ENCODE peak calls at places on chromosomes 16 and 17, in seven cellular contexts. One of them, this sample, is unnamed.

GRCh38 chr16:51243836-51244483 is 92.9 kb upstream of the SALL1 start:
- DNase-seq in fibroblast of the aortic adventitia: peak; percentile 78
- DNase-seq in A549: peak; percentile 28
- DNase-seq in CD8-positive, alpha-beta T cell: no peak
- DNase-seq in GM13977: no peak
- DNase-seq in right lobe of liver: peak; percentile 47
- DNase-seq in bronchial epithelial cell: peak; percentile 69
- DNase-seq in this sample: no peak

GRCh38 chr17:64491995-64492394 is 4.9 kb downstream of the POLG2 start:
- DNase-seq in fibroblast of the aortic adventitia: no peak
- DNase-seq in A549: no peak
- DNase-seq in CD8-positive, alpha-beta T cell: no peak
- DNase-seq in GM13977: no peak
- DNase-seq in right lobe of liver: no peak
- DNase-seq in bronchial epithelial cell: peak; percentile 68
- DNase-seq in this sample: no peak

GRCh38 chr16:49959552-49960277 is 65.3 kb upstream of the CNEP1R1 start:
- DNase-seq in fibroblast of the aortic adventitia: no peak
- DNase-seq in A549: no peak
- DNase-seq in CD8-positive, alpha-beta T cell: no peak
- DNase-seq in GM13977: no peak
- DNase-seq in right lobe of liver: no peak
- DNase-seq in bronchial epithelial cell: no peak
- DNase-seq in this sample: no peak

GRCh38 chr17:29567362-29568330 is 809 bp upstream of the ABHD15 start:
- DNase-seq in fibroblast of the aortic adventitia: peak; percentile 26
- DNase-seq in A549: peak; percentile 90
- DNase-seq in CD8-positive, alpha-beta T cell: peak; percentile 64
- DNase-seq in GM13977: peak; percentile 92
- DNase-seq in right lobe of liver: peak; percentile 72
- DNase-seq in bronchial epithelial cell: no peak
- DNase-seq in this sample: peak; percentile 73

GRCh38 chr16:49000594-49000993 is 281.0 kb downstream of the CBLN1 start:
- DNase-seq in fibroblast of the aortic adventitia: no peak
- DNase-seq in A549: no peak
- DNase-seq in CD8-positive, alpha-beta T cell: no peak
- DNase-seq in GM13977: no peak
- DNase-seq in right lobe of liver: no peak
- DNase-seq in bronchial epithelial cell: no peak
- DNase-seq in this sample: no peak

GRCh38 chr17:1515640-1516402 is 591 bp downstream of the INPP5K start:
- DNase-seq in fibroblast of the aortic adventitia: peak; percentile 93
- DNase-seq in A549: peak; percentile 91
- DNase-seq in CD8-positive, alpha-beta T cell: peak; percentile 47
- DNase-seq in GM13977: peak; percentile 85
- DNase-seq in right lobe of liver: no peak
- DNase-seq in bronchial epithelial cell: peak; percentile 83
- DNase-seq in this sample: peak; percentile 33

GRCh38 chr17:42153919-42154491 is 784 bp downstream of the RAB5C start:
- DNase-seq in fibroblast of the aortic adventitia: peak; percentile 31
- DNase-seq in A549: no peak
- DNase-seq in CD8-positive, alpha-beta T cell: no peak
- DNase-seq in GM13977: no peak
- DNase-seq in right lobe of liver: no peak
- DNase-seq in bronchial epithelial cell: peak; percentile 15
- DNase-seq in this sample: no peak

GRCh38 chr17:45790296-45790922 is 6.3 kb downstream of the CRHR1 start:
- DNase-seq in fibroblast of the aortic adventitia: peak; percentile 1
- DNase-seq in A549: no peak
- DNase-seq in CD8-positive, alpha-beta T cell: no peak
- DNase-seq in GM13977: no peak
- DNase-seq in right lobe of liver: no peak
- DNase-seq in bronchial epithelial cell: no peak
- DNase-seq in this sample: no peak

GRCh38 chr17:37813753-37814152 is 68.9 kb upstream of the HNF1B start:
- DNase-seq in fibroblast of the aortic adventitia: peak; percentile 57
- DNase-seq in A549: peak; percentile 94
- DNase-seq in CD8-positive, alpha-beta T cell: no peak
- DNase-seq in GM13977: no peak
- DNase-seq in right lobe of liver: no peak
- DNase-seq in bronchial epithelial cell: peak; percentile 60
- DNase-seq in this sample: no peak

GRCh38 chr17:40190197-40191021 is 13.1 kb downstream of the RAPGEFL1 start:
- DNase-seq in fibroblast of the aortic adventitia: no peak
- DNase-seq in A549: peak; percentile 87
- DNase-seq in CD8-positive, alpha-beta T cell: no peak
- DNase-seq in GM13977: peak; percentile 38
- DNase-seq in right lobe of liver: no peak
- DNase-seq in bronchial epithelial cell: peak; percentile 17
- DNase-seq in this sample: peak; percentile 28
- TF ChIP-seq CTCF in fibroblast of the aortic adventitia: peak; percentile 35
- TF ChIP-seq CTCF in A549: peak; percentile 16
- TF ChIP-seq CTCF in CD8-positive, alpha-beta T cell: peak; percentile 68
- TF ChIP-seq CTCF in GM13977: no peak
- TF ChIP-seq CTCF in right lobe of liver: no peak
- TF ChIP-seq CTCF in bronchial epithelial cell: peak; percentile 60
- TF ChIP-seq CTCF in this sample: no peak

GRCh38 chr17:73420897-73421296 is 109.1 kb upstream of the CDC42EP4 start:
- DNase-seq in fibroblast of the aortic adventitia: no peak
- DNase-seq in A549: peak; percentile 86
- DNase-seq in CD8-positive, alpha-beta T cell: no peak
- DNase-seq in GM13977: no peak
- DNase-seq in right lobe of liver: no peak
- DNase-seq in bronchial epithelial cell: peak; percentile 89
- DNase-seq in this sample: no peak
- TF ChIP-seq CTCF in fibroblast of the aortic adventitia: peak; percentile 19
- TF ChIP-seq CTCF in A549: peak; percentile 16
- TF ChIP-seq CTCF in CD8-positive, alpha-beta T cell: no peak
- TF ChIP-seq CTCF in GM13977: no peak
- TF ChIP-seq CTCF in right lobe of liver: no peak
- TF ChIP-seq CTCF in bronchial epithelial cell: peak; percentile 16
- TF ChIP-seq CTCF in this sample: no peak

DNA sequence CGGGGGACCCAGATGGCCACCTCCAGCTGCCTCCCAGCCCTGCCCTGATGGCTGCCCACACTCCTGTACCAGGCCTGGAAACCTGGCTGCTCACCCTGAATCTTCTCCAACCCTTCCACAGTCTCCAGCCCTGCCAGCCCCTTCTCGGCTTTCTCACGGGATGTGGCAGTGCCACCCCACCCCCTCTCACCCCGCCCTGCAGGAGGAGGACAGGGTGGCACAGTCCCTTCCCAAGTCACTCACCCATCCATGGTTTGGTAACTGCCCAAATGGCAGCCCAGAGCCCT is 14.2 kb downstream of the MYBBP1A start:
- DNase-seq in fibroblast of the aortic adventitia: no peak
- DNase-seq in A549: no peak
- DNase-seq in CD8-positive, alpha-beta T cell: no peak
- DNase-seq in GM13977: no peak
- DNase-seq in right lobe of liver: no peak
- DNase-seq in bronchial epithelial cell: no peak
- DNase-seq in this sample: no peak
- TF ChIP-seq CTCF in fibroblast of the aortic adventitia: no peak
- TF ChIP-seq CTCF in A549: no peak
- TF ChIP-seq CTCF in CD8-positive, alpha-beta T cell: no peak
- TF ChIP-seq CTCF in GM13977: no peak
- TF ChIP-seq CTCF in right lobe of liver: no peak
- TF ChIP-seq CTCF in bronchial epithelial cell: no peak
- TF ChIP-seq CTCF in this sample: no peak

DNA sequence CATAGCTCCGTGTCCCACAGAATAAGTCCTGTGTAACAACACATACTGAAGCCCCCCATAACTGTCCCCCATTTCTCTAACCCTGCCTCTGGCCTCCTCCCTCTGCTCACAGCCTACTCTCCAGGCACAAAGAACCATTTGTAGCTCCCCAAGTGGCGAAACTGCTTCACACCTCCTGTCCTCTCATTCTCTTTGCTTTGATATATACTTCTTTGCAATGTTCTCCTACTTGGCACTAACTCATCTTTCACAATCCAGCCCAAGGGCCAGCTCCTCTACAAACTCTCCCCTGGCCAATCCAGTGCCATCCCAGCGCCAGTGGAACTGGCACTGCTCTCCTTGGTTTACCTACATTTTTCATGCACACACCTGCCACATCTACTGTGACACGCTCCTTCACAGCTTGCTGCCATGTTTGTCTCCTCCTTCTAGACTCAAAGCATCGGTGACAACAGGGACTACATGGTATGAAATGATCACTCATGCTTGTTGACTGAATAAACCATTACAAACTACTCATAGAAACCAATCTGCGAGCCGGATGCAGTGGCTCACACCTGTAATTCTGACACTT is 12.8 kb downstream of the CYTH1 start:
- DNase-seq in fibroblast of the aortic adventitia: no peak
- DNase-seq in A549: no peak
- DNase-seq in CD8-positive, alpha-beta T cell: no peak
- DNase-seq in GM13977: no peak
- DNase-seq in right lobe of liver: no peak
- DNase-seq in bronchial epithelial cell: no peak
- DNase-seq in this sample: no peak
- TF ChIP-seq CTCF in fibroblast of the aortic adventitia: no peak
- TF ChIP-seq CTCF in A549: no peak
- TF ChIP-seq CTCF in CD8-positive, alpha-beta T cell: peak; percentile 17
- TF ChIP-seq CTCF in GM13977: peak; percentile 43
- TF ChIP-seq CTCF in right lobe of liver: no peak
- TF ChIP-seq CTCF in bronchial epithelial cell: peak; percentile 10
- TF ChIP-seq CTCF in this sample: no peak

DNA sequence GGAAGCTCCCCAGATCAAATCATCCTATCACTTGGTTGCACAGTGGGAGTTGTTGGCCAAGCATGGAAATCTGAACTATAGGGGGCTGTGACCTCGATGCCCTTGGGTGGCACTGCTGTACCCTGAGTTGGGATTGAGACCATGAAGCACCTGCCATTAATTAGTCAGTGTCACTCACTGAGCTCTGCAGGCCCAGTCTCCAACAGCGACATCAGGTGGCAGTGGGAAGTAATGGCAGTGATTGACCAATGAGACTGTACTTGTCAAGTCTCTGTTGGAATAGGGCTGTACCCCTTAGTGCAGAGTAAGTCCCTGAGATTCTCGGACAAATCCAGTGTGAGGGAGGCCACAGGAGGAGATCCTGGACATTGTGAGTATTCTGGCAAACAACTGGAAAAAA is 118.0 kb upstream of the RPL38 start:
- DNase-seq in fibroblast of the aortic adventitia: no peak
- DNase-seq in A549: no peak
- DNase-seq in CD8-positive, alpha-beta T cell: no peak
- DNase-seq in GM13977: no peak
- DNase-seq in right lobe of liver: no peak
- DNase-seq in bronchial epithelial cell: no peak
- DNase-seq in this sample: no peak
- TF ChIP-seq CTCF in fibroblast of the aortic adventitia: no peak
- TF ChIP-seq CTCF in A549: no peak
- TF ChIP-seq CTCF in CD8-positive, alpha-beta T cell: no peak
- TF ChIP-seq CTCF in GM13977: peak; percentile 11
- TF ChIP-seq CTCF in right lobe of liver: no peak
- TF ChIP-seq CTCF in bronchial epithelial cell: no peak
- TF ChIP-seq CTCF in this sample: no peak

GRCh38 chr16:85553436-85554113 is 59.5 kb upstream of the GSE1 start:
- DNase-seq in fibroblast of the aortic adventitia: peak; percentile 64
- DNase-seq in A549: peak; percentile 62
- DNase-seq in CD8-positive, alpha-beta T cell: no peak
- DNase-seq in GM13977: peak; percentile 87
- DNase-seq in right lobe of liver: peak; percentile 88
- DNase-seq in bronchial epithelial cell: no peak
- DNase-seq in this sample: peak; percentile 61
- TF ChIP-seq CTCF in fibroblast of the aortic adventitia: no peak
- TF ChIP-seq CTCF in A549: peak; percentile 59
- TF ChIP-seq CTCF in CD8-positive, alpha-beta T cell: no peak
- TF ChIP-seq CTCF in GM13977: peak; percentile 30
- TF ChIP-seq CTCF in right lobe of liver: peak; percentile 42
- TF ChIP-seq CTCF in bronchial epithelial cell: peak; percentile 45
- TF ChIP-seq CTCF in this sample: no peak

DNA sequence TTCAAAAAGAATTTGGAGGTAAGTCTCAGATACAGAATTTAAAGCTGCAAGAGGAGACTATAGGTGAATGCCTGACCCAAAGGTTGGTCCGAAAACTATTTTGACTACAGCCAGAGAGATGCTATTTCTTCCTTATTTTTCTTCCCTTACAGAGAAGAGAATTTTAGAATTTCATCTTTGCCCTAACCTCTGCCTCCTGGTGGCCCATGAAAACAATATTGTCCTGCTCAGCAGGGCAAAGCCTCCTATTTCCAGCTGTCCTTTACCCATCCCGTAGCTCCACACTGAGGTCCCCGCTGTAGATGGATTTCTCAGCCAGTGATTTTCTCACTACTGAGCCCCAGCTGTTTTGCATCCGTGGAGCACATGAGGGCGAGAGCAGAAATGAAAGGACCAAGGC is 24.6 kb downstream of the HOXB1 start:
- DNase-seq in fibroblast of the aortic adventitia: no peak
- DNase-seq in A549: no peak
- DNase-seq in CD8-positive, alpha-beta T cell: no peak
- DNase-seq in GM13977: no peak
- DNase-seq in right lobe of liver: no peak
- DNase-seq in bronchial epithelial cell: no peak
- DNase-seq in this sample: no peak
- TF ChIP-seq CTCF in fibroblast of the aortic adventitia: no peak
- TF ChIP-seq CTCF in A549: no peak
- TF ChIP-seq CTCF in CD8-positive, alpha-beta T cell: no peak
- TF ChIP-seq CTCF in GM13977: no peak
- TF ChIP-seq CTCF in right lobe of liver: no peak
- TF ChIP-seq CTCF in bronchial epithelial cell: no peak
- TF ChIP-seq CTCF in this sample: no peak